ENCODE peak calls at places on chromosomes 13 and 19, in five cellular contexts. T, Q, B, Y and D are unnamed samples.

GRCh38 chr13:66212511-66212910 is 1017.6 kb downstream of the PCDH9 start:
- DNase-seq in T (no peak), B (no peak), Q (no peak), Y (no peak), D (no peak)

GRCh38 chr13:62747152-62747551 is 1331.5 kb upstream of the PCDH20 start:
- DNase-seq in T (no peak), Q (no peak), Y (no peak), B (no peak), D (peak; percentile 2)

GRCh38 chr13:51125495-51126226 is 14.6 kb upstream of the C13orf42 start:
- DNase-seq in T (peak; percentile 22), Y (peak; percentile 53), Q (no peak), B (peak; percentile 68), D (peak; percentile 35)

GRCh38 chr13:46321494-46322225 is 65.4 kb downstream of the RUBCNL start:
- DNase-seq in Y (peak; percentile 47), B (peak; percentile 79), T (peak; percentile 34), Q (no peak), D (peak; percentile 82)

GRCh38 chr13:50715402-50716146 is 127.9 kb downstream of the DLEU7 start:
- DNase-seq in T (no peak), B (no peak), Y (no peak), Q (no peak), D (no peak)

GRCh38 chr19:35555301-35556005 is 8.0 kb downstream of the ATP4A start:
- DNase-seq in Y (no peak), T (peak; percentile 12), Q (no peak), B (peak; percentile 36), D (no peak)

GRCh38 chr13:20969182-20969581 is 66.6 kb upstream of the XPO4 start:
- DNase-seq in T (peak; percentile 64), B (peak; percentile 37), Q (no peak), Y (no peak), D (peak; percentile 69)

GRCh38 chr19:10800488-10800887 is 35.5 kb downstream of the TMED1 start:
- DNase-seq in T (no peak), Y (peak; percentile 62), Q (no peak), B (peak; percentile 58), D (peak; percentile 23)

GRCh38 chr19:40612831-40613668 is 11.9 kb downstream of the LTBP4 start:
- DNase-seq in B (peak; percentile 48), Q (no peak), Y (no peak), T (no peak), D (peak; percentile 42)

GRCh38 chr13:25170554-25171107 is 1.5 kb downstream of the AMER2 start:
- DNase-seq in B (no peak), Y (peak; percentile 58), Q (no peak), T (no peak), D (peak; percentile 17)

GRCh38 chr19:38247126-38247525 is 9.0 kb downstream of the PPP1R14A start:
- DNase-seq in Y (no peak), T (no peak), B (peak; percentile 59), Q (no peak), D (no peak)

GRCh38 chr19:9538183-9539058 is at the start of gene ZNF426:
- DNase-seq in Q (peak; percentile 37), B (peak; percentile 94), Y (peak; percentile 89), T (peak; percentile 88), D (peak; percentile 97)

GRCh38 chr19:56112313-56112709 is 8.8 kb downstream of the ZNF787 start:
- DNase-seq in Q (no peak), Y (no peak), B (no peak), T (no peak), D (no peak)

GRCh38 chr13:62320129-62320724 is 904.6 kb upstream of the PCDH20 start:
- DNase-seq in T (peak; percentile 0), Q (no peak), B (peak; percentile 76), Y (no peak), D (peak; percentile 54)

GRCh38 chr19:1183543-1184172 is 9.6 kb upstream of the SBNO2 start:
- DNase-seq in Q (no peak), T (peak; percentile 92), Y (no peak), B (no peak), D (no peak)

GRCh38 chr13:37241786-37242185 is 136.3 kb upstream of the CSNK1A1L start:
- DNase-seq in Q (no peak), B (peak; percentile 45), Y (no peak), T (no peak), D (no peak)

GRCh38 chr19:7799640-7800355 is 30.2 kb upstream of the EVI5L start:
- DNase-seq in Q (no peak), Y (peak; percentile 54), B (peak; percentile 84), T (peak; percentile 56), D (peak; percentile 70)

GRCh38 chr13:44437356-44438233 is 64.0 kb downstream of the SERP2 start:
- DNase-seq in T (peak; percentile 48), B (peak; percentile 69), Y (no peak), Q (peak; percentile 4), D (peak; percentile 65)

GRCh38 chr13:102584423-102584822 is 12.4 kb upstream of the TPP2 start:
- DNase-seq in T (no peak), Q (no peak), B (no peak), Y (no peak), D (no peak)

GRCh38 chr13:96899946-96900345 is 94.3 kb downstream of the OXGR1 start:
- DNase-seq in Q (no peak), B (no peak), Y (no peak), T (no peak), D (no peak)

GRCh38 chr19:11560404-11560988 is 1.5 kb upstream of the ELOF1 start:
- DNase-seq in T (peak; percentile 39), B (peak; percentile 80), Y (no peak), Q (no peak), D (peak; percentile 57)

GRCh38 chr19:3249408-3249807 is 24.9 kb downstream of the CELF5 start:
- DNase-seq in Q (no peak), T (no peak), Y (no peak), B (no peak), D (no peak)

GRCh38 chr13:59835569-59835968 is 328.2 kb downstream of the DIAPH3 start:
- DNase-seq in Y (no peak), T (no peak), Q (no peak), B (no peak), D (no peak)

GRCh38 chr13:25692156-25692555 is 320.4 kb downstream of the ATP8A2 start:
- DNase-seq in Y (no peak), Q (no peak), T (no peak), B (no peak), D (no peak)

GRCh38 chr13:36750946-36751345 is 68.1 kb upstream of the RFXAP start:
- DNase-seq in Q (no peak), B (no peak), T (no peak), Y (no peak), D (no peak)

GRCh38 chr13:44141213-44141724 is 232.4 kb upstream of the SERP2 start:
- DNase-seq in B (peak; percentile 22), T (peak; percentile 47), Y (no peak), Q (no peak), D (no peak)

GRCh38 chr19:23509686-23510450 is 114.6 kb upstream of the ZNF91 start:
- DNase-seq in Q (no peak), B (no peak), Y (no peak), T (peak; percentile 91), D (no peak)

GRCh38 chr19:4870025-4870700 is 2.7 kb upstream of the PLIN3 start:
- DNase-seq in T (peak; percentile 90), Y (no peak), B (peak; percentile 93), Q (peak; percentile 52), D (peak; percentile 97)

GRCh38 chr13:113119166-113119821 is 3.3 kb upstream of the F10 start:
- DNase-seq in Q (no peak), Y (no peak), B (no peak), T (no peak), D (no peak)

GRCh38 chr19:8158411-8159074 is 9.2 kb upstream of the FBN3 start:
- DNase-seq in B (peak; percentile 91), Q (peak; percentile 24), Y (no peak), T (peak; percentile 76), D (peak; percentile 79)

GRCh38 chr19:13938361-13939027 is at the start of gene PODNL1:
- DNase-seq in Y (no peak), T (peak; percentile 53), B (peak; percentile 64), Q (peak; percentile 47), D (peak; percentile 90)

GRCh38 chr19:42113641-42114348 is 18.5 kb downstream of the POU2F2 start:
- DNase-seq in B (peak; percentile 96), T (peak; percentile 96), Y (no peak), Q (peak; percentile 91), D (peak; percentile 99)

GRCh38 chr13:49026851-49027250 is 51.1 kb downstream of the FNDC3A start:
- DNase-seq in B (no peak), T (no peak), Y (no peak), Q (no peak), D (no peak)

GRCh38 chr19:37511821-37512220 is 5.1 kb downstream of the ZNF793 start:
- DNase-seq in Y (no peak), B (no peak), Q (no peak), T (no peak), D (no peak)

GRCh38 chr19:57441979-57442752 is 7.0 kb downstream of the ZNF749 start:
- DNase-seq in B (no peak), Y (no peak), T (no peak), Q (no peak), D (no peak)

GRCh38 chr19:34180709-34181108 is 8.4 kb downstream of the LSM14A start:
- DNase-seq in Y (no peak), T (no peak), B (no peak), Q (no peak), D (no peak)
- H3K4me3 ChIP-seq in Y (no peak overlapping the region), T (no peak overlapping the region), B (no peak overlapping the region), Q (no peak overlapping the region), D (no peak overlapping the region)

GRCh38 chr19:20247016-20247683 is 80.1 kb downstream of the ZNF486 start:
- DNase-seq in Q (no peak), T (peak; percentile 2), Y (peak; percentile 46), B (peak; percentile 18), D (peak; percentile 5)
- TF ChIP-seq CTCF in Q (peak; percentile 8), T (peak; percentile 16), Y (peak; percentile 13), B (peak; percentile 29), D (no peak)

GRCh38 chr13:93320942-93321341 is 94.3 kb downstream of the GPC6 start:
- DNase-seq in B (peak; percentile 49), T (no peak), Y (no peak), Q (no peak), D (peak; percentile 46)

GRCh38 chr13:93318538-93318937 is 91.9 kb downstream of the GPC6 start:
- DNase-seq in B (peak; percentile 67), Y (no peak), Q (no peak), T (no peak), D (no peak)

DNA sequence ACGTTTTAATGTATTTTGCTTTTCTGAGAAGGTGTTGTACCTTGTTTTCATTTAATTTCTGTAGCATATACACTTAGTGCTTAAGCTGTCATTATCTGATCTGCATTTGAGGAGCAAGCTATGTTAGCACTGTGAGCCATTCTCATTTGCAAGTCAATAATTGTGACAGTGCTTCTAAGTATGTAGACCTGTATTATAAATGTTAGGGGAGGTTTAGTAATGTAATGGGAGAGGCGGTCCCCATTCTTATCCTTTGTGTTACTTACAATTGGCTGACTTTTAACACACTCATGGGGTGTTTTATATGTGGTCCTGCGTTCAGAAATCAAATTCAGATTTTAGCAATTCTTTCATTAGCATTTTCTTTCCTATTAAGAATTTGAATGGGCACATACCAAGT is 90.2 kb downstream of the GPC6 start:
- DNase-seq in Q (no peak), Y (no peak), T (no peak), B (no peak), D (no peak)
- H3K4me3 ChIP-seq in Q (no peak overlapping the region), Y (no peak overlapping the region), T (no peak overlapping the region), B (no peak overlapping the region), D (no peak overlapping the region)

DNA sequence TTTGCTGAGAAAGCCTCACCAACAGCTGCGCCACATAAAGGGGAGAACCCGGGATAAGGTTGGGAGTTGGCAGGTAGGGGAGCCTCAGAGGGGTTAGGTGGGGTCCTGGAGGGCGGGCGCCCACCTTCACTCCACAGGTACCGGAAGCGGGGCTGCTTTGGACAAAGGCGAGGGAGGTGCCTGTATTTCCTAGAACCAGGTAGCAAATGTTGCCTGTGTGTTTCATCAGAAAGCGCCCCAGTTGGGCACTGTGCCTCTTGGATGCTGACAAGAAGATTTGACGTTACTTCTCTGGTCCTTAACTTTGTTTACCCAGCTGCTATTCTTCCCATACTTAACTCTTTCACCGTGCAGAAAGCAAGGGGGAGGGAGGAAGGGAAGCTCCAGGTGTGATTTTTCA is 278.9 kb downstream of the ZNF536 start:
- DNase-seq in Q (no peak), Y (no peak), T (no peak), B (no peak), D (no peak)
- TF ChIP-seq CTCF in Q (no peak), Y (no peak), T (no peak), B (no peak), D (no peak)